ENCODE peak calls at places on chromosomes 3 and 15, in seven cellular contexts. One of them, this sample, is unnamed.

GRCh38 chr3:129199366-129199765 is 15.7 kb upstream of the CNBP start:
- DNase-seq in right lobe of liver: no peak
- DNase-seq in thyroid gland: no peak
- DNase-seq in IMR-90: no peak
- DNase-seq in tibial nerve: no peak
- DNase-seq in ovary: no peak
- DNase-seq in HepG2: no peak
- DNase-seq in this sample: no peak

GRCh38 chr3:134057006-134057832 is 27.5 kb upstream of the SLCO2A1 start:
- DNase-seq in right lobe of liver: no peak
- DNase-seq in thyroid gland: peak
- DNase-seq in IMR-90: peak
- DNase-seq in tibial nerve: no peak
- DNase-seq in ovary: no peak
- DNase-seq in HepG2: no peak
- DNase-seq in this sample: peak

GRCh38 chr3:183439510-183439909 is 11.1 kb upstream of the MCF2L2 start:
- DNase-seq in right lobe of liver: no peak
- DNase-seq in thyroid gland: no peak
- DNase-seq in IMR-90: no peak
- DNase-seq in tibial nerve: no peak
- DNase-seq in ovary: no peak
- DNase-seq in HepG2: no peak
- DNase-seq in this sample: no peak

GRCh38 chr15:53072077-53072476 is 281.9 kb upstream of the ONECUT1 start:
- DNase-seq in right lobe of liver: peak
- DNase-seq in thyroid gland: peak
- DNase-seq in IMR-90: peak
- DNase-seq in tibial nerve: no peak
- DNase-seq in ovary: no peak
- DNase-seq in HepG2: peak
- DNase-seq in this sample: no peak

GRCh38 chr3:11651477-11651876 is 7.8 kb upstream of the VGLL4 start:
- DNase-seq in right lobe of liver: no peak
- DNase-seq in thyroid gland: no peak
- DNase-seq in IMR-90: no peak
- DNase-seq in tibial nerve: no peak
- DNase-seq in ovary: no peak
- DNase-seq in HepG2: no peak
- DNase-seq in this sample: no peak

GRCh38 chr3:66398228-66399025 is 102.4 kb downstream of the LRIG1 start:
- DNase-seq in right lobe of liver: no peak
- DNase-seq in thyroid gland: no peak
- DNase-seq in IMR-90: peak
- DNase-seq in tibial nerve: no peak
- DNase-seq in ovary: no peak
- DNase-seq in HepG2: no peak
- DNase-seq in this sample: no peak

GRCh38 chr3:155743616-155744015 is 1.3 kb downstream of the PLCH1 start:
- DNase-seq in right lobe of liver: no peak
- DNase-seq in thyroid gland: no peak
- DNase-seq in IMR-90: no peak
- DNase-seq in tibial nerve: no peak
- DNase-seq in ovary: no peak
- DNase-seq in HepG2: no peak
- DNase-seq in this sample: no peak

GRCh38 chr3:25103391-25103790 is 324.7 kb upstream of the RARB start:
- DNase-seq in right lobe of liver: no peak
- DNase-seq in thyroid gland: no peak
- DNase-seq in IMR-90: no peak
- DNase-seq in tibial nerve: no peak
- DNase-seq in ovary: no peak
- DNase-seq in HepG2: no peak
- DNase-seq in this sample: no peak

GRCh38 chr3:44680921-44681455 is 31.5 kb upstream of the ZNF502 start:
- DNase-seq in right lobe of liver: no peak
- DNase-seq in thyroid gland: no peak
- DNase-seq in IMR-90: no peak
- DNase-seq in tibial nerve: no peak
- DNase-seq in ovary: no peak
- DNase-seq in HepG2: no peak
- DNase-seq in this sample: no peak

GRCh38 chr3:169072494-169072893 is 591.0 kb downstream of the MECOM start:
- DNase-seq in right lobe of liver: no peak
- DNase-seq in thyroid gland: no peak
- DNase-seq in IMR-90: peak
- DNase-seq in tibial nerve: no peak
- DNase-seq in ovary: no peak
- DNase-seq in HepG2: no peak
- DNase-seq in this sample: no peak

GRCh38 chr15:25944386-25944785 is 81.3 kb upstream of the ATP10A start:
- DNase-seq in right lobe of liver: no peak
- DNase-seq in thyroid gland: no peak
- DNase-seq in IMR-90: no peak
- DNase-seq in tibial nerve: no peak
- DNase-seq in ovary: no peak
- DNase-seq in HepG2: no peak
- DNase-seq in this sample: no peak

GRCh38 chr15:99197861-99198260 is 51.5 kb downstream of the TTC23 start:
- DNase-seq in right lobe of liver: no peak
- DNase-seq in thyroid gland: no peak
- DNase-seq in IMR-90: peak
- DNase-seq in tibial nerve: no peak
- DNase-seq in ovary: no peak
- DNase-seq in HepG2: no peak
- DNase-seq in this sample: no peak

GRCh38 chr15:78727561-78727960 is 83.7 kb downstream of the ADAMTS7 start:
- DNase-seq in right lobe of liver: no peak
- DNase-seq in thyroid gland: no peak
- DNase-seq in IMR-90: no peak
- DNase-seq in tibial nerve: no peak
- DNase-seq in ovary: no peak
- DNase-seq in HepG2: peak
- DNase-seq in this sample: no peak

GRCh38 chr3:70856414-70857162 is 544.1 kb upstream of the MDFIC2 start:
- DNase-seq in right lobe of liver: no peak
- DNase-seq in thyroid gland: no peak
- DNase-seq in IMR-90: peak
- DNase-seq in tibial nerve: no peak
- DNase-seq in ovary: no peak
- DNase-seq in HepG2: no peak
- DNase-seq in this sample: no peak

GRCh38 chr15:38463893-38464292 is 10.0 kb downstream of the FAM98B start:
- DNase-seq in right lobe of liver: no peak
- DNase-seq in thyroid gland: no peak
- DNase-seq in IMR-90: no peak
- DNase-seq in tibial nerve: no peak
- DNase-seq in ovary: no peak
- DNase-seq in HepG2: no peak
- DNase-seq in this sample: no peak

GRCh38 chr15:67148196-67148701 is 82.8 kb downstream of the SMAD3 start:
- DNase-seq in right lobe of liver: no peak
- DNase-seq in thyroid gland: peak
- DNase-seq in IMR-90: peak
- DNase-seq in tibial nerve: no peak
- DNase-seq in ovary: no peak
- DNase-seq in HepG2: peak
- DNase-seq in this sample: no peak

GRCh38 chr3:24156466-24156865 is 211.4 kb downstream of the NR1D2 start:
- DNase-seq in right lobe of liver: no peak
- DNase-seq in thyroid gland: no peak
- DNase-seq in IMR-90: peak
- DNase-seq in tibial nerve: no peak
- DNase-seq in ovary: no peak
- DNase-seq in HepG2: no peak
- DNase-seq in this sample: no peak

GRCh38 chr15:88913017-88913849 is at the start of gene MFGE8:
- DNase-seq in right lobe of liver: peak
- DNase-seq in thyroid gland: peak
- DNase-seq in IMR-90: peak
- DNase-seq in tibial nerve: peak
- DNase-seq in ovary: peak
- DNase-seq in HepG2: peak
- DNase-seq in this sample: no peak

GRCh38 chr3:29488922-29489321 is 208.1 kb downstream of the RBMS3 start:
- DNase-seq in right lobe of liver: no peak
- DNase-seq in thyroid gland: no peak
- DNase-seq in IMR-90: peak
- DNase-seq in tibial nerve: no peak
- DNase-seq in ovary: no peak
- DNase-seq in HepG2: no peak
- DNase-seq in this sample: no peak

GRCh38 chr15:100330221-100330620 is 11.6 kb downstream of the ADAMTS17 start:
- DNase-seq in right lobe of liver: no peak
- DNase-seq in thyroid gland: no peak
- DNase-seq in IMR-90: no peak
- DNase-seq in tibial nerve: no peak
- DNase-seq in ovary: no peak
- DNase-seq in HepG2: no peak
- DNase-seq in this sample: no peak

GRCh38 chr3:174016186-174016585 is 618.6 kb downstream of the NLGN1 start:
- DNase-seq in right lobe of liver: no peak
- DNase-seq in thyroid gland: no peak
- DNase-seq in IMR-90: peak
- DNase-seq in tibial nerve: no peak
- DNase-seq in ovary: no peak
- DNase-seq in HepG2: no peak
- DNase-seq in this sample: no peak

GRCh38 chr3:146682176-146682575 is 77.0 kb upstream of the PLSCR5 start:
- DNase-seq in right lobe of liver: no peak
- DNase-seq in thyroid gland: no peak
- DNase-seq in IMR-90: peak
- DNase-seq in tibial nerve: no peak
- DNase-seq in ovary: no peak
- DNase-seq in HepG2: no peak
- DNase-seq in this sample: no peak

GRCh38 chr3:64467255-64467944 is 220.4 kb downstream of the ADAMTS9 start:
- DNase-seq in right lobe of liver: no peak
- DNase-seq in thyroid gland: no peak
- DNase-seq in IMR-90: no peak
- DNase-seq in tibial nerve: no peak
- DNase-seq in ovary: no peak
- DNase-seq in HepG2: no peak
- DNase-seq in this sample: no peak
- TF ChIP-seq POLR2A in right lobe of liver: no peak
- TF ChIP-seq POLR2A in thyroid gland: no peak
- TF ChIP-seq POLR2A in IMR-90: no peak
- TF ChIP-seq POLR2A in tibial nerve: no peak
- TF ChIP-seq POLR2A in ovary: no peak
- TF ChIP-seq POLR2A in HepG2: no peak
- TF ChIP-seq POLR2A in this sample: no peak

GRCh38 chr3:12842469-12842868 is 1.1 kb upstream of the RPL32 start:
- DNase-seq in right lobe of liver: no peak
- DNase-seq in thyroid gland: no peak
- DNase-seq in IMR-90: no peak
- DNase-seq in tibial nerve: no peak
- DNase-seq in ovary: no peak
- DNase-seq in HepG2: no peak
- DNase-seq in this sample: no peak

GRCh38 chr3:12840591-12841084 is 727 bp downstream of the RPL32 start:
- DNase-seq in right lobe of liver: no peak
- DNase-seq in thyroid gland: no peak
- DNase-seq in IMR-90: no peak
- DNase-seq in tibial nerve: no peak
- DNase-seq in ovary: no peak
- DNase-seq in HepG2: no peak
- DNase-seq in this sample: no peak

GRCh38 chr3:12838179-12838965 is 3.0 kb downstream of the RPL32 start:
- DNase-seq in right lobe of liver: no peak
- DNase-seq in thyroid gland: no peak
- DNase-seq in IMR-90: peak
- DNase-seq in tibial nerve: no peak
- DNase-seq in ovary: no peak
- DNase-seq in HepG2: no peak
- DNase-seq in this sample: no peak

GRCh38 chr3:12841970-12842328 is 584 bp upstream of the RPL32 start:
- DNase-seq in right lobe of liver: no peak
- DNase-seq in thyroid gland: no peak
- DNase-seq in IMR-90: no peak
- DNase-seq in tibial nerve: no peak
- DNase-seq in ovary: no peak
- DNase-seq in HepG2: no peak
- DNase-seq in this sample: no peak

DNA sequence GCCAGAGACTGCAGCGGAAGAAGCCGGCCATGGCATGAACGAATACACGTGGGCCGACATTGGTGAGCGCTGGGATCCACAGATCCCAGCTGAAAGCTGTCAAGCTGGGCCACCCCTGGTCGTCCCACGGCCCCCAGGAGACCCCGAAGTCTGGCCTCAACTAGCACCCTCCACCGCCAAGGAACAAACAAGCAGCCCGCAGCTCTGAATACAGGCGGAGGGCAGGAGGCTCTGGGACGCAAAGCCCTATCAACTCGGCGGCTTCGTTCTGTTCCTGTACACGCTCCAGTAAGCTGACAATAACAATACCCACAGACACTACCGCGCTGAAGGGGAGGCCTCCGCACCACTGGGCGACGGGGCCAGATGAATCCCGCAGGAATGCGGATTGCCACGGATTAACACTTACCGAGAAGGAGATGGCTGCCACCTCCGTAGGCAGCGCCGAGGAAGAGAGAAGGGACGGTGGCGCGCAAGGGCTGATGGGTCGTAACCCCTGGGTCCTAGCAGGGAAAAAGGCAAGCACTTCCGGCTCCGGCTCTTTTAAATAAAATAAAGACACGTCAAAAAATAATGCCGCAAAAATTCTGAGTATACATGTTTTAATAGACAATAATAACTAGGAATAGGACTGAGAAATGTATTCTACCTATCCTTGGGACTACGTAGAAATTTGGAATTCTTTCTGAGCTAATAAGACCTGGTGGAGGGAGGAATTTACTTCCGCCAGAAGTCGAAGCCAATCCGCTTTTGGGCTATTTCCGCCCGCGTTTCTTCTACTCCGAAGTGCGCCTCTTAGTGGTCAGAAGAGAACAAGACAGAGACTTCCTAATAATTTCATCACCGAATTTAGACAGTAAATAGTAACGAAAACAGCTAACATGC is at the start of gene RPL32:
- DNase-seq in right lobe of liver: peak
- DNase-seq in thyroid gland: peak
- DNase-seq in IMR-90: peak
- DNase-seq in tibial nerve: peak
- DNase-seq in ovary: peak
- DNase-seq in HepG2: peak
- DNase-seq in this sample: no peak
- TF ChIP-seq POLR2A in right lobe of liver: peak
- TF ChIP-seq POLR2A in thyroid gland: peak
- TF ChIP-seq POLR2A in IMR-90: peak
- TF ChIP-seq POLR2A in tibial nerve: peak
- TF ChIP-seq POLR2A in ovary: peak
- TF ChIP-seq POLR2A in HepG2: peak
- TF ChIP-seq POLR2A in this sample: no peak

GRCh38 chr3:170477395-170477794 is 58.7 kb downstream of the CLDN11 start:
- DNase-seq in right lobe of liver: no peak
- DNase-seq in thyroid gland: no peak
- DNase-seq in IMR-90: peak
- DNase-seq in tibial nerve: no peak
- DNase-seq in ovary: no peak
- DNase-seq in HepG2: no peak
- DNase-seq in this sample: no peak
- TF ChIP-seq POLR2A in right lobe of liver: no peak
- TF ChIP-seq POLR2A in thyroid gland: no peak
- TF ChIP-seq POLR2A in IMR-90: no peak
- TF ChIP-seq POLR2A in tibial nerve: no peak
- TF ChIP-seq POLR2A in ovary: no peak
- TF ChIP-seq POLR2A in HepG2: no peak
- TF ChIP-seq POLR2A in this sample: no peak

GRCh38 chr3:58375209-58375608 is 42.5 kb downstream of the PXK start:
- DNase-seq in right lobe of liver: no peak
- DNase-seq in thyroid gland: no peak
- DNase-seq in IMR-90: no peak
- DNase-seq in tibial nerve: no peak
- DNase-seq in ovary: no peak
- DNase-seq in HepG2: no peak
- DNase-seq in this sample: no peak
- TF ChIP-seq POLR2A in right lobe of liver: no peak
- TF ChIP-seq POLR2A in thyroid gland: no peak
- TF ChIP-seq POLR2A in IMR-90: no peak
- TF ChIP-seq POLR2A in tibial nerve: no peak
- TF ChIP-seq POLR2A in ovary: no peak
- TF ChIP-seq POLR2A in HepG2: no peak
- TF ChIP-seq POLR2A in this sample: no peak

This sample was measured in vagina.